ENCODE peak calls at places on chromosome 10, in ten cellular contexts. P is IMR-90, J is astrocyte of the spinal cord, B is RWPE2, L is mesendoderm, O is mucosa of descending colon, T is transverse colon, N is tibial nerve, U is hepatocyte, G is AG09309. E is an unnamed sample.
A peak's percentile ranks its signal among the peaks of the same experiment; 100 is the strongest.

GRCh38 chr10:48821692-48822091 is 117.9 kb downstream of the LRRC18 start:
- DNase-seq in O (no peak), U (no peak), L (no peak), T (no peak), B (no peak), P (no peak), J (no peak), N (no peak), G (no peak), E (peak; percentile 15)

GRCh38 chr10:33331020-33331557 is 3.4 kb downstream of the NRP1 start:
- DNase-seq in O (no peak), J (no peak), L (peak; percentile 91), P (no peak), T (no peak), G (no peak), N (no peak), U (no peak), B (no peak), E (no peak)

GRCh38 chr10:117729156-117729555 is 186.6 kb downstream of the EMX2 start:
- DNase-seq in P (no peak), L (no peak), B (no peak), G (no peak), O (no peak), T (no peak), N (no peak), J (no peak), U (no peak), E (no peak)

GRCh38 chr10:7577206-7577978 is 89.4 kb downstream of the ITIH5 start:
- DNase-seq in B (no peak), O (no peak), L (no peak), P (no peak), U (no peak), N (no peak), G (no peak), J (no peak), T (no peak), E (peak; percentile 8)

GRCh38 chr10:33133557-33133956 is 175.5 kb upstream of the ITGB1 start:
- DNase-seq in N (no peak), L (no peak), J (peak; percentile 55), P (no peak), G (no peak), B (no peak), T (no peak), U (no peak), O (no peak), E (peak; percentile 60)

GRCh38 chr10:102675151-102675886 is 31.0 kb downstream of the TRIM8 start:
- DNase-seq in G (no peak), U (no peak), J (no peak), P (no peak), T (no peak), L (no peak), O (no peak), B (no peak), N (no peak), E (no peak)

GRCh38 chr10:29849434-29849833 is 210.0 kb downstream of the JCAD start:
- DNase-seq in U (no peak), T (no peak), O (no peak), N (no peak), P (peak; percentile 95), J (peak; percentile 93), G (peak; percentile 41), L (no peak), B (no peak), E (peak; percentile 71)

GRCh38 chr10:62326134-62326533 is 48.0 kb upstream of the ZNF365 start:
- DNase-seq in P (no peak), J (no peak), U (no peak), N (no peak), L (no peak), T (no peak), O (no peak), B (no peak), G (no peak), E (no peak)

GRCh38 chr10:69578508-69578991 is 5.3 kb upstream of the NEUROG3 start:
- DNase-seq in G (no peak), O (no peak), P (no peak), L (no peak), U (no peak), T (no peak), B (no peak), J (no peak), N (no peak), E (no peak)

GRCh38 chr10:69574571-69574978 is 1.4 kb upstream of the NEUROG3 start:
- DNase-seq in G (no peak), O (no peak), B (no peak), U (no peak), J (no peak), P (no peak), T (no peak), N (no peak), L (no peak), E (no peak)

GRCh38 chr10:69577268-69578232 is 4.3 kb upstream of the NEUROG3 start:
- DNase-seq in P (no peak), T (no peak), L (no peak), U (no peak), O (no peak), B (no peak), N (no peak), G (no peak), J (peak; percentile 26), E (no peak)

GRCh38 chr10:69575164-69575722 is 2.0 kb upstream of the NEUROG3 start:
- DNase-seq in O (no peak), G (no peak), T (no peak), U (no peak), N (no peak), P (no peak), B (no peak), L (no peak), J (no peak), E (no peak)

DNA sequence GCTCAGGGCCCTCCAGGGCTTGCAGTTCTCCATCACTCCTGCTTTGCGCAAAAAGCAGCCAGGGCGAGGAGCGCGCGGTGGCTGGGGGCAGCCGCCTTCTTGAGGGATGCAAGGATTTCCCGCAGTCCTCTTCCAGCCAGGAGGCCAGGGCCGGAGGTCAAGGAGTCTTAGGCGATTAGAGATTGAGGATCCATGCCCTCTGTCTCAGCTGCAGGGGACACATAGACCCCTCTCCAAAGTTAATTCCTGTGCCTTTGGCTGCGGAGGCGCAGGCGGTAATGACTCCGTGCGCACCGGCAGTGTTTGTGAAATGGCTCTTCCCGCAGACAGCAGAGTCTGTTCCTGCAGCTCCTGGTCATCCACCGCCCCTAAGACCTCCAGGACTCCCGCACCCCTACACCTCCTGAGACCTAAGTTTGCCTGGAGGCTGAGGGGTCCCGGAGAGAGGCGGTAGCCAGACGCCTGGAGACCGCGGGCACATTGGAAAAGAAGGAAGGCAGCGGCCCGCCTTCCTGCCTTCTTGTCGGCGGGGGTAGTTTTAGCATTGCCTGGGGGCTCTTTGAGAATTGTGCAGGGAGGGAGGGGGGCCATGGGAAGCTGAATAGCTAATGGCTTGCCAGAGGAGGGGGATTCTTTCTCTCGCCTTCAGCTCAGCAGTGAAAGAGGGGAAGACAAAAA is 3.3 kb upstream of the NEUROG3 start:
- DNase-seq in B (no peak), U (no peak), L (no peak), P (no peak), N (no peak), G (no peak), J (peak; percentile 17), T (no peak), O (no peak), E (no peak)
- H3K4me3 ChIP-seq in B (no peak overlapping the region), U (no peak overlapping the region), L (no peak overlapping the region), P (no peak overlapping the region), N (no peak overlapping the region), G (no peak overlapping the region), J (no peak overlapping the region), T (no peak overlapping the region), O (no peak overlapping the region), E (no peak overlapping the region)

DNA sequence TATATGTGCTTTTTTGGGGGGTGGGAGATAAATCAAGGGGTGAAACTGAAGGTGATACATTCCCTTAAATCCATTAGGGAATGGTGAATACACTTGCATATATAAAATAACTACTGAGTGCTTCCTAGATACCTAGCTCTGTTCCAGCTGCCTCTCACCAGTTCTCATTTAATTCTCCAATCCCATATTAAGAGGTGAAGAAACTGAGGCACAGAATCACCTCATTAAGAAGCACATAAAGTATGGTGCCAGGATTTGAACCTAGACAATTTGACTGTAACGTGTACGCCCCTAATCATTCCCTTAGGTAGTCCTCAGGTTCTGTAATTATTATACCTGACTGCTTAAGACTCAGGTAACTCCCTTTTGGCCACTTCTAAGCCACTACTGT is 1.5 kb upstream of the SFR1 start:
- DNase-seq in T (no peak), O (no peak), L (no peak), U (no peak), N (no peak), B (no peak), P (no peak), J (no peak), G (no peak), E (no peak)
- H3K4me3 ChIP-seq in T (peak overlapping the region; percentile 49), O (no peak overlapping the region), L (no peak overlapping the region), U (no peak overlapping the region), N (peak overlapping the region; percentile 76), B (peak overlapping the region; percentile 31), P (peak overlapping the region; percentile 73), J (peak overlapping the region; percentile 62), G (peak overlapping the region; percentile 69), E (peak overlapping the region; percentile 87)

DNA sequence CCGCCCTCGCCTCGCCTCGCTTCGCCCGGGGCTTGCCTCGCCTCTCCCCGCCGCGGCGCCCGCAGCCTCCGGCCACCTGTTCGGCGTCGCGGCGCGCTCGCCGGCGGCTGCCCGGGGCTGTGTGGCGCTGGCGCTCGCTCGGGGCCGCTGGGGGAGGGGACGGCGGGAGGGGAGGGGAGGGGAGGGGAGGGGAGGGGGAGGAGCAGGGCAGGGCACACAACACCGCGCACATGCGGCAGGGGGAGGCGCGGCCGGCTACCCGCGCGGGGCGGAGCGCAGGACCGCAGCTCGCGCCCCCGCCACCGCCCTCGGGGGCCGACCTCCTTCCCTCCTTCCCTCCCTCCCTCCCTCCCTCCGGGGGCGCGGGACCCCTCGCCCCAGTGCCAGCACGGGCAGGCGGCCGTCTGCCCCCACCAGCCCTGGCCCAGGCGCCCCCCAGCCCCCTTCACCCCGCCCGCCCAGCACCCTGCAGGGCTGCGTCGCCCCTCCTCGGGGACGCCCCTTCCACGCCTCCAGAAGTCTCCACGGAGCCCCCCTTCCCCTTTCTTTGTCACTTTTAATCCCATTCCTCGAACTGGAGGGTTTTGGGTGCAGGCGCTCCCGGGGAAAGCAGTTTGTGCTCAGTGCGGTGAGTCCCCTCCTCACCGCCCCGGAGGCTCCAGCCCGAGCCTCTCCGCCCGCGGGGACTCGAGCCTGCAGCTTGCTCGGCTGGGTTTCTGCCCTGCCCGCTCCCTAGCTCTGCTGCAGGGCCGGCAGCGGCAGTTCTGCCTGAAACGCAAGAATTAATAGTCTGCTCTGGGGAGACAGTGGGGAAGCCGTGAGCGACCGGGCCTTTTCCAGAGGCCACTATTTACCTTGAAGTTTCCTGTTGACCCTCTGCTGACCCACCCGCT is at the start of gene PARD3:
- DNase-seq in N (peak; percentile 26), B (no peak), O (peak; percentile 76), G (no peak), P (peak; percentile 51), J (peak; percentile 56), U (peak; percentile 88), L (peak; percentile 83), T (peak; percentile 73), E (peak; percentile 51)
- H3K4me3 ChIP-seq in N (peak within 1 kb of the TSS; percentile 69), B (peak within 1 kb of the TSS; percentile 99), O (peak within 1 kb of the TSS; percentile 90), G (peak within 1 kb of the TSS; percentile 76), P (peak within 1 kb of the TSS; percentile 98), J (peak within 1 kb of the TSS; percentile 67), U (peak within 1 kb of the TSS; percentile 94), L (peak within 1 kb of the TSS; percentile 73), T (peak within 1 kb of the TSS; percentile 98), E (peak within 1 kb of the TSS; percentile 66)

DNA sequence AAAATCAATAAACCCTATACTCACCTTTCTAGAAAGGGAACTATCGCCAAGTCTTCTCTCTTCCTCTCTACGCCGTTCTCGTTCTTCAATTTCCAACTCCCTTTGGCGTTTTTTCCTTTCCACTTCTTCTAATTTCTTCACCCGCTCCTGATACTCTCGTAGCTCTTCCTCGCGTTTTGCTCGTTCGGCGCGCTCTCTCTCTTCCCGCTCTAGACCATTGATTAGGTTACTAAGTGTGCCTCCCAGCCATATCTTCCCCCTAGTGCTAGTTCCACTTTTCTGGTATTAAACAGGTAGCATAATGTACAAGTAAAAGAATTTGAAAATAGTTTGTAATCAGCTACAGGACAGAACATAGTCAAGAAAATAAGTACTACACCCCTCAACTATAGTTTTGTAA is 20.3 kb downstream of the NANOS1 start:
- DNase-seq in N (no peak), G (no peak), P (no peak), U (no peak), J (no peak), T (no peak), B (no peak), O (no peak), L (no peak), E (no peak)
- H3K4me3 ChIP-seq in N (no peak overlapping the region), G (no peak overlapping the region), P (no peak overlapping the region), U (no peak overlapping the region), J (no peak overlapping the region), T (no peak overlapping the region), B (no peak overlapping the region), O (no peak overlapping the region), L (no peak overlapping the region), E (no peak overlapping the region)

E was measured in AG10803.